ENCODE peak calls at places on chromosomes 2 and 18, in six cellular contexts. J is T-helper 2 cell; O is brain pericyte; P is WTC11; T is activated T-cell treated with anti-CD3 and anti-CD28 coated beads, Interleukin-2, amount 50 U/mL, for 24 hours; U is chondrocyte. L is an unnamed sample.
A peak's percentile ranks its signal among the peaks of the same experiment; 100 is the strongest.

GRCh38 chr2:219624565-219624964 is 2.9 kb upstream of the SLC4A3 start:
- DNase-seq in J (no peak), U (peak; percentile 60), P (no peak), O (no peak), T (no peak), L (no peak)

GRCh38 chr2:229270551-229271410 is at the start of gene PID1:
- DNase-seq in J (no peak), O (no peak), P (peak; percentile 38), T (no peak), U (no peak), L (peak; percentile 41)

GRCh38 chr2:64226611-64227010 is 82.4 kb upstream of the PELI1 start:
- DNase-seq in T (no peak), U (no peak), P (no peak), J (no peak), O (no peak), L (no peak)

GRCh38 chr18:79950440-79951341 is 762 bp downstream of the SLC66A2 start:
- DNase-seq in T (peak; percentile 55), O (no peak), P (peak; percentile 41), J (no peak), U (peak; percentile 91), L (peak; percentile 42)

GRCh38 chr18:74064510-74064909 is 83.1 kb downstream of the FBXO15 start:
- DNase-seq in U (no peak), P (no peak), O (no peak), J (no peak), T (peak; percentile 47), L (no peak)

GRCh38 chr18:48166336-48166875 is 235.9 kb upstream of the SMAD2 start:
- DNase-seq in O (no peak), P (no peak), U (no peak), J (no peak), T (no peak), L (no peak)

GRCh38 chr2:46936566-46936965 is 21.0 kb upstream of the MCFD2 start:
- DNase-seq in O (no peak), U (no peak), P (no peak), T (no peak), J (no peak), L (no peak)

GRCh38 chr2:88857951-88858406 is 166.5 kb downstream of the RPIA start:
- DNase-seq in P (peak; percentile 19), T (no peak), O (no peak), J (no peak), U (no peak), L (no peak)

GRCh38 chr2:121804340-121804739 is 48.9 kb downstream of the TSN start:
- DNase-seq in T (no peak), U (no peak), P (no peak), J (no peak), O (no peak), L (peak; percentile 65)

GRCh38 chr2:191995285-191995684 is 148.4 kb upstream of the CAVIN2 start:
- DNase-seq in T (no peak), P (no peak), O (no peak), U (no peak), J (no peak), L (no peak)

GRCh38 chr18:69617888-69618287 is 217.2 kb downstream of the DOK6 start:
- DNase-seq in J (no peak), P (no peak), U (no peak), T (no peak), O (no peak), L (no peak)

GRCh38 chr18:70339915-70340314 is 51.1 kb downstream of the SOCS6 start:
- DNase-seq in P (no peak), O (no peak), T (no peak), J (no peak), U (no peak), L (no peak)

GRCh38 chr2:47072728-47073191 is 82.3 kb downstream of the STPG4 start:
- DNase-seq in T (no peak), O (no peak), P (no peak), J (no peak), U (peak; percentile 59), L (no peak)

GRCh38 chr2:100822587-100823248 is 2.8 kb downstream of the NPAS2 start:
- DNase-seq in O (no peak), P (no peak), T (no peak), U (no peak), J (no peak), L (no peak)

GRCh38 chr2:69138247-69138754 is 125.3 kb downstream of the ANTXR1 start:
- DNase-seq in O (no peak), T (no peak), U (no peak), P (no peak), J (no peak), L (no peak)

GRCh38 chr2:187468262-187468661 is 20.2 kb upstream of the CALCRL start:
- DNase-seq in T (no peak), P (no peak), O (no peak), U (no peak), J (no peak), L (no peak)

GRCh38 chr2:116094196-116094595 is 1651.8 kb downstream of the DPP10 start:
- DNase-seq in O (no peak), J (no peak), P (peak; percentile 48), T (no peak), U (peak; percentile 79), L (peak; percentile 67)

GRCh38 chr2:235106874-235107639 is 155.2 kb downstream of the SH3BP4 start:
- DNase-seq in U (no peak), T (no peak), P (peak; percentile 69), J (no peak), O (no peak), L (peak; percentile 70)

GRCh38 chr2:158189526-158189925 is 87.8 kb downstream of the UPP2 start:
- DNase-seq in P (no peak), J (no peak), O (no peak), T (no peak), U (no peak), L (no peak)

GRCh38 chr2:203626952-203627681 is 79.3 kb upstream of the CD28 start:
- DNase-seq in U (no peak), J (no peak), P (no peak), T (no peak), O (no peak), L (no peak)

GRCh38 chr2:197915548-197916265 is 111.3 kb downstream of the PLCL1 start:
- DNase-seq in P (no peak), O (no peak), J (no peak), T (no peak), U (no peak), L (no peak)

GRCh38 chr2:8332646-8333045 is 349.2 kb upstream of the ID2 start:
- DNase-seq in U (no peak), T (no peak), J (no peak), O (no peak), P (no peak), L (no peak)

GRCh38 chr2:170147576-170147975 is 30.4 kb upstream of the MYO3B start:
- DNase-seq in O (no peak), T (no peak), P (no peak), J (no peak), U (no peak), L (no peak)

GRCh38 chr18:78984941-78985784 is 5.5 kb downstream of the SALL3 start:
- DNase-seq in T (no peak), P (peak; percentile 65), U (no peak), O (no peak), J (no peak), L (peak; percentile 81)

GRCh38 chr2:202635441-202636296 is 900 bp downstream of the FAM117B start:
- DNase-seq in O (no peak), J (peak; percentile 63), U (no peak), T (peak; percentile 89), P (peak; percentile 80), L (peak; percentile 88)